ENCODE peak calls at places on chromosomes 5 and 9, in five cellular contexts. N, D, Z, B and K are unnamed samples.

GRCh38 chr9:28260331-28260730 is 687.0 kb upstream of the C9orf72 start:
- DNase-seq in Z (no peak), D (no peak), B (no peak), N (no peak), K (no peak)

GRCh38 chr5:127306036-127306435 is 15.4 kb downstream of the MEGF10 start:
- DNase-seq in D (no peak), Z (no peak), B (no peak), N (no peak), K (no peak)

GRCh38 chr9:127970401-127971313 is 10.1 kb downstream of the EEIG1 start:
- DNase-seq in Z (no peak), B (no peak), N (no peak), D (no peak), K (no peak)

GRCh38 chr5:6626494-6626893 is 6.3 kb downstream of the NSUN2 start:
- DNase-seq in Z (no peak), B (no peak), N (no peak), D (no peak), K (no peak)

GRCh38 chr9:5478214-5478613 is 27.9 kb downstream of the CD274 start:
- DNase-seq in D (no peak), B (no peak), N (no peak), Z (no peak), K (no peak)

GRCh38 chr9:118222375-118222774 is 518.2 kb downstream of the TLR4 start:
- DNase-seq in B (no peak), Z (no peak), D (peak; percentile 3), N (no peak), K (no peak)

GRCh38 chr5:58235279-58235678 is 224.6 kb downstream of the PLK2 start:
- DNase-seq in N (no peak), B (no peak), D (no peak), Z (peak; percentile 81), K (no peak)

GRCh38 chr9:131429121-131430012 is 35.5 kb downstream of the PRRC2B start:
- DNase-seq in N (no peak), D (no peak), Z (no peak), B (no peak), K (no peak)

GRCh38 chr5:138755084-138755748 is 2.0 kb downstream of the CTNNA1 start:
- DNase-seq in Z (peak; percentile 27), D (no peak), N (no peak), B (no peak), K (no peak)

GRCh38 chr5:68418680-68419079 is 203.1 kb downstream of the PIK3R1 start:
- DNase-seq in B (no peak), N (no peak), D (no peak), Z (no peak), K (no peak)

GRCh38 chr5:10145922-10146321 is 103.8 kb downstream of the ATPSCKMT start:
- DNase-seq in N (no peak), D (no peak), B (no peak), Z (peak; percentile 71), K (no peak)

GRCh38 chr9:134811079-134811672 is 69.4 kb upstream of the FCN2 start:
- DNase-seq in B (no peak), Z (no peak), N (no peak), D (no peak), K (no peak)

GRCh38 chr5:6781711-6782110 is 68.5 kb downstream of the TENT4A start:
- DNase-seq in B (no peak), D (no peak), N (no peak), Z (peak; percentile 39), K (no peak)

GRCh38 chr5:172749881-172750608 is 20.9 kb downstream of the DUSP1 start:
- DNase-seq in Z (no peak), D (no peak), B (no peak), N (no peak), K (no peak)

GRCh38 chr5:131288328-131288727 is 24.5 kb downstream of the CDC42SE2 start:
- DNase-seq in B (no peak), D (no peak), N (no peak), Z (no peak), K (no peak)
- H3K27ac ChIP-seq in B (no peak overlapping the region), D (no peak overlapping the region), N (no peak overlapping the region), Z (no peak overlapping the region), K (no peak overlapping the region)

DNA sequence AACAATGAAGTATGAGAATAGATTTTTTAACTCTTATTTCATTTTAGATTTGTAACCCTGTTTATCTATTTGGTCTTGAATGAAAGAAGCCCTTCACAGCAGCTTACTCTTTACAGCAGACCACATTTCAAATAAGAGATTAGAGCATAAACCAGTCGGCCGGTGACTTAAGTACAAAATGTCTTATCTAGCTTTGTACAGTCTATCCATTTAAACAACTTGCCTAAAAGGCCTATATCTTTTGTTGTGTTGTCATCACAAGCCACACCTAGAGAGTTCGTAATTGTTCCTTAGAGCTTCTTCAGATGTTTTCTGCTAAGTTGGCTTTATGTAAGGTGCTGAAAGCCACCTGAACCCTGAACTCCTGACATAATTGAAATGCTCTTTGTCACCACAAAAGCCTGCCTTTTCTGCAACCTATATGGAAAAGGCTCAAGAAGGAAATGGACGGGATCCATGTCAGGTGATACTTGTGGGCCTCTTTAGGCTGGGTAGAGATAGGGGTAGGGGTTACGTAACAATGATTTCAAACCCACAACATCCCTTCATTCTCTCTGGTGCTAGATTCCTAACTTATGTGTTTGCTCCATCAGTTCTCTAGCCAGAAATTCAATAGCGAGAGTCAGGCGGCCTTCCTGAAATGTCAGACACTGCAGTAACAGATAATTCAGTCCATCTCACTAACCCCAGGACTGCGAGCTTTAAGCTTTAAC is 162.6 kb downstream of the CD180 start:
- DNase-seq in B (no peak), N (no peak), Z (no peak), D (no peak), K (no peak)
- H3K27ac ChIP-seq in B (no peak overlapping the region), N (no peak overlapping the region), Z (no peak overlapping the region), D (no peak overlapping the region), K (no peak overlapping the region)

GRCh38 chr9:137452761-137453642 is 6.1 kb downstream of the NSMF start:
- DNase-seq in N (no peak), D (no peak), B (peak; percentile 40), Z (no peak), K (no peak)
- H3K27ac ChIP-seq in N (peak overlapping the region; percentile 43), D (peak overlapping the region; percentile 67), B (no peak overlapping the region), Z (no peak overlapping the region), K (no peak overlapping the region)

DNA sequence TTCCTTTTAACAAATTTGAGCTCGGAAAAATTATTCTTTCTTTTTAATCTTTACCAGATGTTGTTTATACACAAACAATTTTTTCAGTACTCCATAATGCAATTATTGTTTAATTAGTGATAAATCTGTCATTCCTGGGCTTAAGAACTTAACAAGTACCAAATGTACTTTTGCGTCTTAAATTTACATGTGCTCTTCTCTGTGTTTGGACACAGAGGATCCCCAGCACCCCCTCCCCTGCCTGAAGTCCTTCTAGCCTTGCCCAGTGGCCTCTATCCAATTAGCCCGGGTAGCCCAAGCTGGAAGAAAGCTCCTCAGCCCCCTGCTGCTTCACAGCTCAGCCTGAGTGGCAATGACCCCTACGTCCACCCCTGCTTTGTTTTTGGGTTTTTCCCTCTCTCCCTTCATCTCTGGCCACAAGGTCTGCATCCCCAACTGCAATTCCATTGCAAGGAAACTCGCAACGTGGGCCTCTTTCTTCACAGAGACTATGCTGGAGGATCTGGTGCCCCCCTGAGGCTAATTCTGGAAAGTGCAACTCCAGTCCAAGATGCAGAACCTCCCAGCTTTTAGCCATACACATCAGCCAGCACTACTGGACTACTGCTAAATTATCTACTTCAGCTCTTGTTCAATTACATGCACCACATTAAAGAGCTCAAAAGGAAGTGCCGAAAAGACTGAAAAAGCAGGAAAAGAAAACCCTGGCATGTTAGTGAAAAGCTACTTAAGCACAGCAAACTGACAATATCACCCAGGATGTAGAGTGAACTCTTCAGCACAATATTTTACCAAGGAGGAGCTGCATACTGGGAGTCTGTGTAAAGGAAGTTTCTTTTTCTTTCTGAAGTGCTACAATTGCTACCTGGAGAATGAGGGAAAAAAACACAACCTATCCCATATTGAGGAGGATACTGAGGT is 186.2 kb downstream of the FANCC start:
- DNase-seq in B (peak; percentile 78), Z (peak; percentile 82), D (peak; percentile 63), N (peak; percentile 25), K (peak; percentile 53)
- H3K27ac ChIP-seq in B (no peak overlapping the region), Z (no peak overlapping the region), D (no peak overlapping the region), N (no peak overlapping the region), K (no peak overlapping the region)